ENCODE peak calls at places on chromosomes 5 and 9, in four cellular contexts. One of them, this sample, is unnamed.

GRCh38 chr5:120052916-120053828 is 410.9 kb upstream of the PRR16 start:
- DNase-seq in K562: no peak
- DNase-seq in GM12878: no peak
- DNase-seq in HL-60: no peak
- DNase-seq in this sample: no peak

GRCh38 chr9:110217656-110218099 is 9.7 kb upstream of the C9orf152 start:
- DNase-seq in K562: peak
- DNase-seq in GM12878: no peak
- DNase-seq in HL-60: peak
- DNase-seq in this sample: no peak

GRCh38 chr5:24272735-24273134 is 372.0 kb downstream of the CDH10 start:
- DNase-seq in K562: no peak
- DNase-seq in GM12878: no peak
- DNase-seq in HL-60: no peak
- DNase-seq in this sample: no peak

GRCh38 chr9:98173181-98173580 is 19.3 kb downstream of the CORO2A start:
- DNase-seq in K562: no peak
- DNase-seq in GM12878: no peak
- DNase-seq in HL-60: no peak
- DNase-seq in this sample: no peak

GRCh38 chr5:57402761-57403160 is 79.8 kb downstream of the ACTBL2 start:
- DNase-seq in K562: no peak
- DNase-seq in GM12878: no peak
- DNase-seq in HL-60: no peak
- DNase-seq in this sample: no peak

GRCh38 chr9:84314306-84314705 is 26.3 kb downstream of the SLC28A3 start:
- DNase-seq in K562: no peak
- DNase-seq in GM12878: no peak
- DNase-seq in HL-60: no peak
- DNase-seq in this sample: no peak

GRCh38 chr9:82987790-82988189 is 75.2 kb downstream of the RASEF start:
- DNase-seq in K562: no peak
- DNase-seq in GM12878: no peak
- DNase-seq in HL-60: no peak
- DNase-seq in this sample: no peak

GRCh38 chr5:180494510-180495181 is 467 bp downstream of the CNOT6 start:
- DNase-seq in K562: peak
- DNase-seq in GM12878: no peak
- DNase-seq in HL-60: no peak
- DNase-seq in this sample: peak

GRCh38 chr5:149782900-149783586 is 52.9 kb downstream of the PPARGC1B start:
- DNase-seq in K562: no peak
- DNase-seq in GM12878: no peak
- DNase-seq in HL-60: no peak
- DNase-seq in this sample: no peak

GRCh38 chr9:137487454-137488329 is 28.6 kb upstream of the NSMF start:
- DNase-seq in K562: no peak
- DNase-seq in GM12878: no peak
- DNase-seq in HL-60: no peak
- DNase-seq in this sample: no peak

GRCh38 chr5:62708481-62709325 is 130.1 kb downstream of the LRRC70 start:
- DNase-seq in K562: no peak
- DNase-seq in GM12878: no peak
- DNase-seq in HL-60: peak
- DNase-seq in this sample: no peak
- TF ChIP-seq SPI1 in K562: no peak
- TF ChIP-seq SPI1 in GM12878: no peak
- TF ChIP-seq SPI1 in HL-60: no peak
- TF ChIP-seq SPI1 in this sample: no peak

GRCh38 chr9:113547501-113547900 is 84.0 kb downstream of the RGS3 start:
- DNase-seq in K562: no peak
- DNase-seq in GM12878: no peak
- DNase-seq in HL-60: no peak
- DNase-seq in this sample: no peak
- TF ChIP-seq SPI1 in K562: no peak
- TF ChIP-seq SPI1 in GM12878: no peak
- TF ChIP-seq SPI1 in HL-60: no peak
- TF ChIP-seq SPI1 in this sample: no peak

DNA sequence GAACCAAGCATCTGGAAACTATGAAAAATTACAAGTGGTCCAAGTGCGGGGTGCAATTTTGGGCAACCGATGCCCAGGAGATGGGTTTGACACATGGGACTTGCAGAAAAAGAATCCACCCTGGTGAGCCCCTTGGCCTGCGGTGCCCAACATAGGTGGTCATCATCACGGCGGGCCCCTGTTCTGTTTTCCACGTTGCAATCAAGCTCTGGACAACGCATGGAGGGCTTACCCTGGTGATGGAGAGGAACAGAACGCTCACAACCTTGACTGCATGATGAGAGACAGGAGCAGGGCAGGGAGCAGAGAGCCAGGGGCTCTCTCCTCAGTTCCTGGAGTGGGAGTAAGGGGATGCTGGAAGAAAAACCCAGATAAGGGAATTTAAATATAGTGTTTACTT is 172.0 kb downstream of the GADD45G start:
- DNase-seq in K562: no peak
- DNase-seq in GM12878: no peak
- DNase-seq in HL-60: no peak
- DNase-seq in this sample: no peak
- TF ChIP-seq SPI1 in K562: no peak
- TF ChIP-seq SPI1 in GM12878: no peak
- TF ChIP-seq SPI1 in HL-60: no peak
- TF ChIP-seq SPI1 in this sample: no peak

GRCh38 chr9:78014776-78015175 is 16.8 kb downstream of the GNAQ start:
- DNase-seq in K562: no peak
- DNase-seq in GM12878: no peak
- DNase-seq in HL-60: no peak
- DNase-seq in this sample: no peak
- TF ChIP-seq SPI1 in K562: no peak
- TF ChIP-seq SPI1 in GM12878: no peak
- TF ChIP-seq SPI1 in HL-60: no peak
- TF ChIP-seq SPI1 in this sample: no peak

DNA sequence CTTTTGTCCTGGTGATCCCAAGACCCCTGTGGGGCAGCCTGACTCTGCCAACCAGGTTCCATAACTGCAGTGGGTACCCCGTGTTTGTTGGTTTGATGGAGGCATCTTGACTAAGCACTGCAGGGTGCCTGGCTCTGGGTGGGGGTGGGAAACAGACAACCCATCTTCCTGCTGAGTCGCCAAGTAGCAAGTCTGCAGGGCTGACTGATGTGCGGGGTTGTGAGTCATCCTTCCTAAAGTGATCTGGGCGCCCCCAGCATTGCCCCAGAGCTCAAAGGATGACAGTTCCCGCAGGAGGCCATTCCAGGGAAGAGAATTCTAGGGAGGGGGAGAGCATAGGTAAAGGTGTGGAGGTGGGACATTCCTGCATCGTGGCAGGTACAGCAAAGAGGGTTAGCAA is 23.5 kb downstream of the DAB2IP start:
- DNase-seq in K562: no peak
- DNase-seq in GM12878: no peak
- DNase-seq in HL-60: no peak
- DNase-seq in this sample: no peak
- TF ChIP-seq SPI1 in K562: no peak
- TF ChIP-seq SPI1 in GM12878: no peak
- TF ChIP-seq SPI1 in HL-60: no peak
- TF ChIP-seq SPI1 in this sample: no peak

GRCh38 chr9:117720555-117720954 is 16.4 kb downstream of the TLR4 start:
- DNase-seq in K562: no peak
- DNase-seq in GM12878: no peak
- DNase-seq in HL-60: no peak
- DNase-seq in this sample: no peak
- TF ChIP-seq SPI1 in K562: no peak
- TF ChIP-seq SPI1 in GM12878: no peak
- TF ChIP-seq SPI1 in HL-60: no peak
- TF ChIP-seq SPI1 in this sample: no peak

GRCh38 chr9:107548298-107549142 is 59.0 kb upstream of the KLF4 start:
- DNase-seq in K562: peak
- DNase-seq in GM12878: no peak
- DNase-seq in HL-60: peak
- DNase-seq in this sample: no peak
- TF ChIP-seq SPI1 in K562: no peak
- TF ChIP-seq SPI1 in GM12878: no peak
- TF ChIP-seq SPI1 in HL-60: no peak
- TF ChIP-seq SPI1 in this sample: no peak

DNA sequence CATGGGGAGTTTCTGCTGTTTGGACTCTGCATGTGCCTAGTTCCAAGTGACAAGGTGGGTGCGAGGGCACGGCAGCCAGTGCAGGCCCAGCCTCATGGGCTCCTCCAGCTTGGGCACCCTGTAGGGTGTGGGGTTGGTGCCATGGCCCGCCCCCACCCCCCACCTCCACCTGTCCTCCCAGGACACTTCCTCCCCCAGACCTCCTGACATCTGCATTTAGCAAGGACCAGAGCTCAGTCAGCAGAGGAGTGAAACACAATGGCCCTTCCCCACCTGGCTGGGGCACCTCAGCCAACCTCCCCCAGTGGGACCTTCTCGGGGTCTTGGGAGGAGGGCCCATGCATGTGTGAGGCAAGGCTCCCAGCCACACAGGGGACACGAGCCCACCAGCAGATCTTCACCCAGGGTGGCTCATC is 1.9 kb upstream of the NKD2 start:
- DNase-seq in K562: no peak
- DNase-seq in GM12878: no peak
- DNase-seq in HL-60: no peak
- DNase-seq in this sample: no peak
- TF ChIP-seq SPI1 in K562: no peak
- TF ChIP-seq SPI1 in GM12878: no peak
- TF ChIP-seq SPI1 in HL-60: no peak
- TF ChIP-seq SPI1 in this sample: no peak

GRCh38 chr5:72172832-72173231 is 65.6 kb downstream of the MAP1B start:
- DNase-seq in K562: no peak
- DNase-seq in GM12878: no peak
- DNase-seq in HL-60: no peak
- DNase-seq in this sample: no peak
- TF ChIP-seq SPI1 in K562: no peak
- TF ChIP-seq SPI1 in GM12878: no peak
- TF ChIP-seq SPI1 in HL-60: no peak
- TF ChIP-seq SPI1 in this sample: no peak

GRCh38 chr5:176575488-176576422 is 26.6 kb downstream of the CDHR2 start:
- DNase-seq in K562: no peak
- DNase-seq in GM12878: no peak
- DNase-seq in HL-60: no peak
- DNase-seq in this sample: no peak

GRCh38 chr5:176574297-176574591 is 25.1 kb downstream of the CDHR2 start:
- DNase-seq in K562: no peak
- DNase-seq in GM12878: no peak
- DNase-seq in HL-60: no peak
- DNase-seq in this sample: no peak

GRCh38 chr5:176573564-176574296 is 24.6 kb downstream of the CDHR2 start:
- DNase-seq in K562: peak
- DNase-seq in GM12878: no peak
- DNase-seq in HL-60: peak
- DNase-seq in this sample: peak

GRCh38 chr5:176577312-176578176 is 28.4 kb downstream of the CDHR2 start:
- DNase-seq in K562: no peak
- DNase-seq in GM12878: no peak
- DNase-seq in HL-60: no peak
- DNase-seq in this sample: no peak

GRCh38 chr5:176575066-176575465 is 25.9 kb downstream of the CDHR2 start:
- DNase-seq in K562: no peak
- DNase-seq in GM12878: no peak
- DNase-seq in HL-60: no peak
- DNase-seq in this sample: no peak
- TF ChIP-seq SPI1 in K562: no peak
- TF ChIP-seq SPI1 in GM12878: no peak
- TF ChIP-seq SPI1 in HL-60: no peak
- TF ChIP-seq SPI1 in this sample: no peak

This sample was measured in GM12891.